ENCODE peak calls at places on chromosome 2, in ten cellular contexts. W, H, G, U, T, L, V, I, D and S are unnamed samples.

GRCh38 chr2:156892449-156893335 is 364.8 kb upstream of the GALNT5 start:
- DNase-seq in V (no peak), L (peak), W (no peak), D (peak), I (peak), T (peak), G (no peak), U (peak), H (peak), S (no peak)

GRCh38 chr2:12014088-12014960 is 267.9 kb downstream of the LPIN1 start:
- DNase-seq in L (no peak), I (no peak), W (no peak), G (no peak), U (no peak), H (no peak), V (no peak), T (no peak), D (peak), S (no peak)

GRCh38 chr2:28991021-28991420 is 9.9 kb downstream of the TOGARAM2 start:
- DNase-seq in U (no peak), T (no peak), W (no peak), D (peak), L (no peak), I (no peak), V (no peak), H (no peak), G (no peak), S (no peak)

GRCh38 chr2:177161741-177162440 is 50.7 kb upstream of the HNRNPA3 start:
- DNase-seq in I (peak), V (no peak), G (no peak), W (no peak), T (peak), H (no peak), U (no peak), D (peak), L (no peak), S (no peak)

GRCh38 chr2:216126943-216127342 is 17.8 kb downstream of the XRCC5 start:
- DNase-seq in I (no peak), L (no peak), W (no peak), U (no peak), T (no peak), G (no peak), V (no peak), D (no peak), H (no peak), S (no peak)

GRCh38 chr2:217922101-217923006 is 80.4 kb downstream of the TNS1 start:
- DNase-seq in U (no peak), L (peak), W (no peak), T (peak), G (no peak), I (no peak), H (no peak), V (no peak), D (peak), S (no peak)

GRCh38 chr2:156593011-156593921 is 157.1 kb downstream of the GPD2 start:
- DNase-seq in I (no peak), D (no peak), L (no peak), H (no peak), W (no peak), U (no peak), T (peak), G (no peak), V (no peak), S (no peak)

GRCh38 chr2:86414996-86415395 is 26.2 kb upstream of the KDM3A start:
- DNase-seq in W (no peak), U (no peak), H (no peak), V (no peak), I (peak), G (no peak), L (no peak), D (no peak), T (no peak), S (no peak)

GRCh38 chr2:51505533-51505932 is 473.6 kb upstream of the NRXN1 start:
- DNase-seq in U (no peak), G (no peak), I (no peak), D (no peak), V (no peak), T (peak), L (no peak), H (no peak), W (peak), S (no peak)

GRCh38 chr2:118973542-118973951 is 31.6 kb downstream of the MARCO start:
- DNase-seq in T (no peak), D (peak), H (no peak), U (no peak), L (no peak), V (no peak), G (peak), W (no peak), I (peak), S (no peak)

GRCh38 chr2:110955546-110955945 is 165.2 kb upstream of the BCL2L11 start:
- DNase-seq in G (no peak), U (no peak), H (no peak), W (no peak), L (no peak), D (no peak), V (no peak), I (no peak), T (no peak), S (no peak)

GRCh38 chr2:233288663-233289062 is 19.0 kb upstream of the SAG start:
- DNase-seq in T (peak), W (no peak), V (no peak), H (no peak), U (no peak), L (peak), I (no peak), G (no peak), D (no peak), S (no peak)

GRCh38 chr2:12915792-12916191 is 199.1 kb downstream of the TRIB2 start:
- DNase-seq in U (no peak), I (no peak), T (no peak), V (no peak), H (no peak), D (peak), W (no peak), G (no peak), L (no peak), S (no peak)

GRCh38 chr2:3784731-3785130 is 81.4 kb downstream of the DCDC2C start:
- DNase-seq in T (no peak), V (no peak), U (no peak), I (peak), W (no peak), H (no peak), G (no peak), L (no peak), D (peak), S (no peak)

GRCh38 chr2:233811732-233812131 is 33.6 kb downstream of the MROH2A start:
- DNase-seq in H (no peak), U (no peak), I (no peak), T (no peak), L (no peak), D (no peak), G (no peak), W (no peak), V (no peak), S (no peak)

GRCh38 chr2:21195326-21195725 is 71.6 kb downstream of the TDRD15 start:
- DNase-seq in D (no peak), H (no peak), I (no peak), G (no peak), U (no peak), V (no peak), T (no peak), L (no peak), W (no peak), S (no peak)

GRCh38 chr2:16329421-16329820 is 336.2 kb downstream of the CYRIA start:
- DNase-seq in G (no peak), I (no peak), T (peak), D (no peak), H (no peak), L (no peak), W (no peak), V (no peak), U (no peak), S (no peak)

GRCh38 chr2:233793465-233794127 is 15.5 kb downstream of the MROH2A start:
- DNase-seq in T (no peak), H (no peak), G (no peak), V (no peak), U (no peak), D (no peak), W (no peak), I (no peak), L (no peak), S (peak)

GRCh38 chr2:16420421-16420820 is 245.2 kb downstream of the CYRIA start:
- DNase-seq in G (no peak), I (no peak), V (no peak), L (no peak), W (no peak), U (no peak), H (no peak), D (no peak), T (no peak), S (no peak)

GRCh38 chr2:46719499-46719898 is 196.1 kb downstream of the MCFD2 start:
- DNase-seq in V (no peak), D (peak), W (no peak), U (no peak), G (no peak), I (peak), L (no peak), T (no peak), H (no peak), S (no peak)

GRCh38 chr2:224086226-224086911 is 47.3 kb upstream of the SERPINE2 start:
- DNase-seq in W (no peak), I (peak), L (no peak), U (no peak), D (peak), H (no peak), T (no peak), V (no peak), G (no peak), S (no peak)

GRCh38 chr2:26691881-26692813 is at the start of gene KCNK3:
- DNase-seq in U (peak), L (peak), G (no peak), T (peak), D (peak), I (no peak), V (peak), H (peak), W (peak), S (peak)

GRCh38 chr2:224369028-224369632 is 32.8 kb downstream of the FAM124B start:
- DNase-seq in H (peak), G (no peak), I (peak), U (no peak), L (no peak), D (peak), V (peak), T (peak), W (no peak), S (no peak)

GRCh38 chr2:39228413-39229209 is 15.2 kb downstream of the CDKL4 start:
- DNase-seq in U (no peak), I (no peak), D (peak), G (no peak), H (no peak), W (peak), V (no peak), L (no peak), T (peak), S (no peak)
- TF ChIP-seq CTCF in U (no peak), I (no peak), D (no peak), G (no peak), H (no peak), W (no peak), V (no peak), L (peak), T (peak), S (peak)

DNA sequence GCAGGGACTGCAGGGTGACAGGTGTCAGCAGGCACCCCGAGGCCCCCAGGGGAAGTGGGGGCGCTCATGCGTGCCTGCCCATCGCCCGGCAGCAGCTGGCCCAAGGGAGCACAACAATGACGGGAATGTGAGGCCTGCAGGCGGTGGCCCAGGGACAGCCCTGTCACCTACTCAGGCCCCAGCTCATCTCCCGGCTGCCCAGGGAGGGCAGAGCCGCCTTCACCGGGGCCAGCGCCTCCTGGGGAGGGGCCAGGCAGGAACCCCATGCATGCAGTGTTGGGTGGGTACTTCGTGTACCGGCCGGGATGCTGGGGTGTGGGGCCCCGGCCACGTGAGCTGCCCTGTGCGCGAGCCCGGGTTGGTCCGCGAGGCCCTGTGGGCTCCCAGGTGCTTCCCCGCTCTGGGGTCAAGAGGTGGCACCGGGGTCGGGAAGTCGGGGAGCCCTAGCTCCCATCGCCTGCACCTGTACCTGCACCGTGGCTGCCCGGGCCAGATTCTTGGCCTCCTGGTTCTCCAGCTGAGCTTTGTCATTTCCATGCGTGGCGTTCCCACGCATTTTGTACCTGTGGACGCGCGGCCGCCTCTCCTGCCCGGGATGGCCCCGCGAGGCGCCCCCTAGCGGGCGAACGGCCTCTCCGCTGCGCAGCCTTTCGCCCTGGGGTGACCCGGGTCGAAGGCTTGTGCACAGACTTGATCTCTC is 823 bp downstream of the KLHL30 start:
- DNase-seq in G (no peak), V (peak), I (no peak), H (peak), U (no peak), L (no peak), T (peak), D (no peak), W (peak), S (no peak)
- TF ChIP-seq CTCF in G (peak), V (peak), I (peak), H (peak), U (peak), L (no peak), T (peak), D (peak), W (peak), S (peak)

GRCh38 chr2:240014327-240014726 is 10.8 kb downstream of the NDUFA10 start:
- DNase-seq in H (no peak), L (no peak), I (no peak), G (no peak), T (no peak), D (no peak), U (no peak), W (no peak), V (no peak), S (no peak)

GRCh38 chr2:240018071-240018750 is 6.9 kb downstream of the NDUFA10 start:
- DNase-seq in I (no peak), W (no peak), H (no peak), L (no peak), G (no peak), U (no peak), V (no peak), T (no peak), D (no peak), S (no peak)

GRCh38 chr2:240013343-240013742 is 11.8 kb downstream of the NDUFA10 start:
- DNase-seq in W (no peak), V (no peak), D (peak), T (no peak), L (no peak), G (no peak), H (no peak), I (peak), U (no peak), S (no peak)
- TF ChIP-seq CTCF in W (no peak), V (no peak), D (peak), T (peak), L (no peak), G (no peak), H (no peak), I (no peak), U (peak), S (peak)

GRCh38 chr2:109293663-109294062 is 164.7 kb downstream of the SH3RF3 start:
- DNase-seq in H (no peak), T (no peak), L (no peak), W (no peak), I (no peak), D (no peak), U (no peak), G (no peak), V (no peak), S (no peak)

GRCh38 chr2:109294523-109294922 is 165.5 kb downstream of the SH3RF3 start:
- DNase-seq in T (no peak), G (no peak), U (no peak), D (no peak), W (no peak), I (no peak), L (no peak), V (no peak), H (no peak), S (no peak)

GRCh38 chr2:109297566-109298205 is 168.7 kb downstream of the SH3RF3 start:
- DNase-seq in T (no peak), D (no peak), H (no peak), L (no peak), V (no peak), I (no peak), G (no peak), W (no peak), U (no peak), S (no peak)

GRCh38 chr2:109295070-109295780 is 166.2 kb downstream of the SH3RF3 start:
- DNase-seq in D (no peak), W (no peak), H (no peak), I (no peak), V (no peak), L (no peak), U (no peak), T (no peak), G (no peak), S (no peak)

GRCh38 chr2:109295781-109296117 is 166.7 kb downstream of the SH3RF3 start:
- DNase-seq in T (no peak), G (no peak), W (no peak), U (no peak), D (no peak), L (no peak), H (no peak), I (no peak), V (no peak), S (no peak)
- TF ChIP-seq CTCF in T (no peak), G (no peak), W (no peak), U (no peak), D (no peak), L (no peak), H (no peak), I (no peak), V (no peak), S (no peak)